ENCODE peak calls at places on chromosomes 7 and 10, in nine cellular contexts. One of them, this sample, is unnamed.

GRCh38 chr10:43218206-43218950 is 48.5 kb downstream of the RASGEF1A start:
- DNase-seq in neural crest cell: no peak
- DNase-seq in kidney glomerular epithelial cell: peak
- DNase-seq in EL: no peak
- DNase-seq in stimulated activated CD8-positive, alpha-beta memory T cell treated with anti-CD3 and anti-CD28 coated beads, Interleukin-2, amount 100 ng/mL, for 48 hours: no peak
- DNase-seq in OCI-LY7: no peak
- DNase-seq in fibroblast of lung: peak
- DNase-seq in CD8-positive, alpha-beta T cell: no peak
- DNase-seq in activated naive CD8-positive, alpha-beta T cell treated with anti-CD3 and anti-CD28 coated beads, Interleukin-2, amount 50 U/mL, for 24 hours: no peak
- DNase-seq in this sample: no peak

GRCh38 chr7:45196374-45196773 is 38.8 kb downstream of the RAMP3 start:
- DNase-seq in CD8-positive, alpha-beta T cell: no peak
- DNase-seq in kidney glomerular epithelial cell: no peak
- DNase-seq in activated naive CD8-positive, alpha-beta T cell treated with anti-CD3 and anti-CD28 coated beads, Interleukin-2, amount 50 U/mL, for 24 hours: peak
- DNase-seq in neural crest cell: no peak
- DNase-seq in stimulated activated CD8-positive, alpha-beta memory T cell treated with anti-CD3 and anti-CD28 coated beads, Interleukin-2, amount 100 ng/mL, for 48 hours: peak
- DNase-seq in OCI-LY7: no peak
- DNase-seq in fibroblast of lung: no peak
- DNase-seq in EL: no peak
- DNase-seq in this sample: no peak

GRCh38 chr7:120344276-120344675 is 71.3 kb downstream of the KCND2 start:
- DNase-seq in OCI-LY7: no peak
- DNase-seq in fibroblast of lung: no peak
- DNase-seq in stimulated activated CD8-positive, alpha-beta memory T cell treated with anti-CD3 and anti-CD28 coated beads, Interleukin-2, amount 100 ng/mL, for 48 hours: no peak
- DNase-seq in CD8-positive, alpha-beta T cell: no peak
- DNase-seq in kidney glomerular epithelial cell: no peak
- DNase-seq in neural crest cell: no peak
- DNase-seq in activated naive CD8-positive, alpha-beta T cell treated with anti-CD3 and anti-CD28 coated beads, Interleukin-2, amount 50 U/mL, for 24 hours: no peak
- DNase-seq in EL: no peak
- DNase-seq in this sample: no peak

GRCh38 chr10:63206997-63207952 is 74.1 kb downstream of the NRBF2 start:
- DNase-seq in OCI-LY7: peak
- DNase-seq in fibroblast of lung: peak
- DNase-seq in stimulated activated CD8-positive, alpha-beta memory T cell treated with anti-CD3 and anti-CD28 coated beads, Interleukin-2, amount 100 ng/mL, for 48 hours: no peak
- DNase-seq in CD8-positive, alpha-beta T cell: no peak
- DNase-seq in activated naive CD8-positive, alpha-beta T cell treated with anti-CD3 and anti-CD28 coated beads, Interleukin-2, amount 50 U/mL, for 24 hours: no peak
- DNase-seq in neural crest cell: no peak
- DNase-seq in kidney glomerular epithelial cell: no peak
- DNase-seq in EL: peak
- DNase-seq in this sample: no peak

GRCh38 chr10:49512121-49512809 is 26.7 kb downstream of the ERCC6 start:
- DNase-seq in stimulated activated CD8-positive, alpha-beta memory T cell treated with anti-CD3 and anti-CD28 coated beads, Interleukin-2, amount 100 ng/mL, for 48 hours: no peak
- DNase-seq in activated naive CD8-positive, alpha-beta T cell treated with anti-CD3 and anti-CD28 coated beads, Interleukin-2, amount 50 U/mL, for 24 hours: no peak
- DNase-seq in CD8-positive, alpha-beta T cell: no peak
- DNase-seq in neural crest cell: no peak
- DNase-seq in OCI-LY7: peak
- DNase-seq in EL: peak
- DNase-seq in fibroblast of lung: peak
- DNase-seq in kidney glomerular epithelial cell: peak
- DNase-seq in this sample: peak

GRCh38 chr10:55822096-55822495 is 539.0 kb downstream of the ZWINT start:
- DNase-seq in OCI-LY7: no peak
- DNase-seq in fibroblast of lung: no peak
- DNase-seq in stimulated activated CD8-positive, alpha-beta memory T cell treated with anti-CD3 and anti-CD28 coated beads, Interleukin-2, amount 100 ng/mL, for 48 hours: no peak
- DNase-seq in CD8-positive, alpha-beta T cell: no peak
- DNase-seq in EL: no peak
- DNase-seq in kidney glomerular epithelial cell: no peak
- DNase-seq in activated naive CD8-positive, alpha-beta T cell treated with anti-CD3 and anti-CD28 coated beads, Interleukin-2, amount 50 U/mL, for 24 hours: no peak
- DNase-seq in neural crest cell: no peak
- DNase-seq in this sample: no peak

GRCh38 chr10:12466701-12467100 is 117.4 kb downstream of the CAMK1D start:
- DNase-seq in stimulated activated CD8-positive, alpha-beta memory T cell treated with anti-CD3 and anti-CD28 coated beads, Interleukin-2, amount 100 ng/mL, for 48 hours: no peak
- DNase-seq in OCI-LY7: no peak
- DNase-seq in EL: no peak
- DNase-seq in activated naive CD8-positive, alpha-beta T cell treated with anti-CD3 and anti-CD28 coated beads, Interleukin-2, amount 50 U/mL, for 24 hours: no peak
- DNase-seq in kidney glomerular epithelial cell: peak
- DNase-seq in fibroblast of lung: peak
- DNase-seq in CD8-positive, alpha-beta T cell: no peak
- DNase-seq in neural crest cell: no peak
- DNase-seq in this sample: no peak

GRCh38 chr7:27600247-27600646 is 62.4 kb downstream of the HIBADH start:
- DNase-seq in activated naive CD8-positive, alpha-beta T cell treated with anti-CD3 and anti-CD28 coated beads, Interleukin-2, amount 50 U/mL, for 24 hours: no peak
- DNase-seq in stimulated activated CD8-positive, alpha-beta memory T cell treated with anti-CD3 and anti-CD28 coated beads, Interleukin-2, amount 100 ng/mL, for 48 hours: no peak
- DNase-seq in EL: no peak
- DNase-seq in fibroblast of lung: no peak
- DNase-seq in CD8-positive, alpha-beta T cell: no peak
- DNase-seq in OCI-LY7: no peak
- DNase-seq in neural crest cell: no peak
- DNase-seq in kidney glomerular epithelial cell: no peak
- DNase-seq in this sample: no peak

GRCh38 chr7:111855161-111855841 is 293.0 kb upstream of the IMMP2L start:
- DNase-seq in CD8-positive, alpha-beta T cell: no peak
- DNase-seq in neural crest cell: peak
- DNase-seq in EL: peak
- DNase-seq in stimulated activated CD8-positive, alpha-beta memory T cell treated with anti-CD3 and anti-CD28 coated beads, Interleukin-2, amount 100 ng/mL, for 48 hours: no peak
- DNase-seq in fibroblast of lung: peak
- DNase-seq in activated naive CD8-positive, alpha-beta T cell treated with anti-CD3 and anti-CD28 coated beads, Interleukin-2, amount 50 U/mL, for 24 hours: no peak
- DNase-seq in kidney glomerular epithelial cell: peak
- DNase-seq in OCI-LY7: peak
- DNase-seq in this sample: no peak

GRCh38 chr10:89799573-89799972 is 98.2 kb downstream of the KIF20B start:
- DNase-seq in OCI-LY7: no peak
- DNase-seq in fibroblast of lung: no peak
- DNase-seq in stimulated activated CD8-positive, alpha-beta memory T cell treated with anti-CD3 and anti-CD28 coated beads, Interleukin-2, amount 100 ng/mL, for 48 hours: no peak
- DNase-seq in kidney glomerular epithelial cell: no peak
- DNase-seq in CD8-positive, alpha-beta T cell: no peak
- DNase-seq in neural crest cell: no peak
- DNase-seq in EL: no peak
- DNase-seq in activated naive CD8-positive, alpha-beta T cell treated with anti-CD3 and anti-CD28 coated beads, Interleukin-2, amount 50 U/mL, for 24 hours: no peak
- DNase-seq in this sample: no peak

GRCh38 chr10:113436836-113437235 is 116.0 kb upstream of the HABP2 start:
- DNase-seq in CD8-positive, alpha-beta T cell: no peak
- DNase-seq in OCI-LY7: no peak
- DNase-seq in fibroblast of lung: no peak
- DNase-seq in EL: no peak
- DNase-seq in activated naive CD8-positive, alpha-beta T cell treated with anti-CD3 and anti-CD28 coated beads, Interleukin-2, amount 50 U/mL, for 24 hours: no peak
- DNase-seq in kidney glomerular epithelial cell: no peak
- DNase-seq in neural crest cell: no peak
- DNase-seq in stimulated activated CD8-positive, alpha-beta memory T cell treated with anti-CD3 and anti-CD28 coated beads, Interleukin-2, amount 100 ng/mL, for 48 hours: no peak
- DNase-seq in this sample: no peak

GRCh38 chr10:29878492-29878891 is 180.9 kb downstream of the JCAD start:
- DNase-seq in fibroblast of lung: no peak
- DNase-seq in stimulated activated CD8-positive, alpha-beta memory T cell treated with anti-CD3 and anti-CD28 coated beads, Interleukin-2, amount 100 ng/mL, for 48 hours: no peak
- DNase-seq in kidney glomerular epithelial cell: no peak
- DNase-seq in neural crest cell: no peak
- DNase-seq in activated naive CD8-positive, alpha-beta T cell treated with anti-CD3 and anti-CD28 coated beads, Interleukin-2, amount 50 U/mL, for 24 hours: no peak
- DNase-seq in EL: no peak
- DNase-seq in CD8-positive, alpha-beta T cell: no peak
- DNase-seq in OCI-LY7: no peak
- DNase-seq in this sample: no peak

GRCh38 chr7:75644599-75644998 is 94.1 kb downstream of the HIP1 start:
- DNase-seq in CD8-positive, alpha-beta T cell: no peak
- DNase-seq in stimulated activated CD8-positive, alpha-beta memory T cell treated with anti-CD3 and anti-CD28 coated beads, Interleukin-2, amount 100 ng/mL, for 48 hours: no peak
- DNase-seq in activated naive CD8-positive, alpha-beta T cell treated with anti-CD3 and anti-CD28 coated beads, Interleukin-2, amount 50 U/mL, for 24 hours: no peak
- DNase-seq in fibroblast of lung: no peak
- DNase-seq in kidney glomerular epithelial cell: no peak
- DNase-seq in OCI-LY7: no peak
- DNase-seq in EL: no peak
- DNase-seq in neural crest cell: no peak
- DNase-seq in this sample: no peak

GRCh38 chr10:66671562-66671961 is 254.3 kb upstream of the LRRTM3 start:
- DNase-seq in CD8-positive, alpha-beta T cell: no peak
- DNase-seq in stimulated activated CD8-positive, alpha-beta memory T cell treated with anti-CD3 and anti-CD28 coated beads, Interleukin-2, amount 100 ng/mL, for 48 hours: no peak
- DNase-seq in activated naive CD8-positive, alpha-beta T cell treated with anti-CD3 and anti-CD28 coated beads, Interleukin-2, amount 50 U/mL, for 24 hours: no peak
- DNase-seq in kidney glomerular epithelial cell: no peak
- DNase-seq in neural crest cell: no peak
- DNase-seq in EL: no peak
- DNase-seq in fibroblast of lung: no peak
- DNase-seq in OCI-LY7: no peak
- DNase-seq in this sample: no peak

GRCh38 chr10:10551595-10551994 is 466.1 kb upstream of the CELF2 start:
- DNase-seq in CD8-positive, alpha-beta T cell: no peak
- DNase-seq in fibroblast of lung: no peak
- DNase-seq in stimulated activated CD8-positive, alpha-beta memory T cell treated with anti-CD3 and anti-CD28 coated beads, Interleukin-2, amount 100 ng/mL, for 48 hours: no peak
- DNase-seq in activated naive CD8-positive, alpha-beta T cell treated with anti-CD3 and anti-CD28 coated beads, Interleukin-2, amount 50 U/mL, for 24 hours: no peak
- DNase-seq in neural crest cell: no peak
- DNase-seq in EL: no peak
- DNase-seq in OCI-LY7: no peak
- DNase-seq in kidney glomerular epithelial cell: no peak
- DNase-seq in this sample: no peak

GRCh38 chr10:689433-690226 is at the start of gene DIP2C:
- DNase-seq in stimulated activated CD8-positive, alpha-beta memory T cell treated with anti-CD3 and anti-CD28 coated beads, Interleukin-2, amount 100 ng/mL, for 48 hours: no peak
- DNase-seq in neural crest cell: peak
- DNase-seq in activated naive CD8-positive, alpha-beta T cell treated with anti-CD3 and anti-CD28 coated beads, Interleukin-2, amount 50 U/mL, for 24 hours: no peak
- DNase-seq in EL: peak
- DNase-seq in kidney glomerular epithelial cell: peak
- DNase-seq in fibroblast of lung: peak
- DNase-seq in OCI-LY7: no peak
- DNase-seq in CD8-positive, alpha-beta T cell: no peak
- DNase-seq in this sample: no peak

GRCh38 chr10:127619550-127619949 is 70.4 kb downstream of the NPS start:
- DNase-seq in neural crest cell: no peak
- DNase-seq in CD8-positive, alpha-beta T cell: no peak
- DNase-seq in fibroblast of lung: no peak
- DNase-seq in EL: no peak
- DNase-seq in activated naive CD8-positive, alpha-beta T cell treated with anti-CD3 and anti-CD28 coated beads, Interleukin-2, amount 50 U/mL, for 24 hours: no peak
- DNase-seq in kidney glomerular epithelial cell: no peak
- DNase-seq in stimulated activated CD8-positive, alpha-beta memory T cell treated with anti-CD3 and anti-CD28 coated beads, Interleukin-2, amount 100 ng/mL, for 48 hours: no peak
- DNase-seq in OCI-LY7: no peak
- DNase-seq in this sample: no peak

GRCh38 chr10:32210306-32211045 is 136.5 kb downstream of the EPC1 start:
- DNase-seq in stimulated activated CD8-positive, alpha-beta memory T cell treated with anti-CD3 and anti-CD28 coated beads, Interleukin-2, amount 100 ng/mL, for 48 hours: peak
- DNase-seq in neural crest cell: no peak
- DNase-seq in CD8-positive, alpha-beta T cell: no peak
- DNase-seq in fibroblast of lung: peak
- DNase-seq in kidney glomerular epithelial cell: peak
- DNase-seq in OCI-LY7: peak
- DNase-seq in EL: peak
- DNase-seq in activated naive CD8-positive, alpha-beta T cell treated with anti-CD3 and anti-CD28 coated beads, Interleukin-2, amount 50 U/mL, for 24 hours: peak
- DNase-seq in this sample: no peak

GRCh38 chr10:132245056-132245455 is 58.3 kb downstream of the DPYSL4 start:
- DNase-seq in EL: no peak
- DNase-seq in CD8-positive, alpha-beta T cell: no peak
- DNase-seq in activated naive CD8-positive, alpha-beta T cell treated with anti-CD3 and anti-CD28 coated beads, Interleukin-2, amount 50 U/mL, for 24 hours: no peak
- DNase-seq in neural crest cell: no peak
- DNase-seq in OCI-LY7: no peak
- DNase-seq in kidney glomerular epithelial cell: no peak
- DNase-seq in fibroblast of lung: peak
- DNase-seq in stimulated activated CD8-positive, alpha-beta memory T cell treated with anti-CD3 and anti-CD28 coated beads, Interleukin-2, amount 100 ng/mL, for 48 hours: no peak
- DNase-seq in this sample: no peak

GRCh38 chr7:23349484-23350157 is 50.5 kb downstream of the MALSU1 start:
- DNase-seq in kidney glomerular epithelial cell: peak
- DNase-seq in OCI-LY7: no peak
- DNase-seq in stimulated activated CD8-positive, alpha-beta memory T cell treated with anti-CD3 and anti-CD28 coated beads, Interleukin-2, amount 100 ng/mL, for 48 hours: no peak
- DNase-seq in activated naive CD8-positive, alpha-beta T cell treated with anti-CD3 and anti-CD28 coated beads, Interleukin-2, amount 50 U/mL, for 24 hours: no peak
- DNase-seq in CD8-positive, alpha-beta T cell: no peak
- DNase-seq in fibroblast of lung: peak
- DNase-seq in neural crest cell: no peak
- DNase-seq in EL: peak
- DNase-seq in this sample: no peak

GRCh38 chr10:1894912-1895311 is 157.6 kb upstream of the ADARB2 start:
- DNase-seq in neural crest cell: no peak
- DNase-seq in EL: no peak
- DNase-seq in OCI-LY7: no peak
- DNase-seq in kidney glomerular epithelial cell: no peak
- DNase-seq in stimulated activated CD8-positive, alpha-beta memory T cell treated with anti-CD3 and anti-CD28 coated beads, Interleukin-2, amount 100 ng/mL, for 48 hours: no peak
- DNase-seq in CD8-positive, alpha-beta T cell: no peak
- DNase-seq in activated naive CD8-positive, alpha-beta T cell treated with anti-CD3 and anti-CD28 coated beads, Interleukin-2, amount 50 U/mL, for 24 hours: no peak
- DNase-seq in fibroblast of lung: no peak
- DNase-seq in this sample: no peak

GRCh38 chr7:2321020-2321419 is 6.8 kb upstream of the SNX8 start:
- DNase-seq in OCI-LY7: no peak
- DNase-seq in stimulated activated CD8-positive, alpha-beta memory T cell treated with anti-CD3 and anti-CD28 coated beads, Interleukin-2, amount 100 ng/mL, for 48 hours: no peak
- DNase-seq in neural crest cell: no peak
- DNase-seq in EL: no peak
- DNase-seq in CD8-positive, alpha-beta T cell: no peak
- DNase-seq in activated naive CD8-positive, alpha-beta T cell treated with anti-CD3 and anti-CD28 coated beads, Interleukin-2, amount 50 U/mL, for 24 hours: no peak
- DNase-seq in kidney glomerular epithelial cell: peak
- DNase-seq in fibroblast of lung: peak
- DNase-seq in this sample: no peak

GRCh38 chr7:88300401-88300800 is 6.3 kb downstream of the STEAP4 start:
- DNase-seq in kidney glomerular epithelial cell: no peak
- DNase-seq in fibroblast of lung: peak
- DNase-seq in EL: no peak
- DNase-seq in activated naive CD8-positive, alpha-beta T cell treated with anti-CD3 and anti-CD28 coated beads, Interleukin-2, amount 50 U/mL, for 24 hours: no peak
- DNase-seq in CD8-positive, alpha-beta T cell: no peak
- DNase-seq in stimulated activated CD8-positive, alpha-beta memory T cell treated with anti-CD3 and anti-CD28 coated beads, Interleukin-2, amount 100 ng/mL, for 48 hours: no peak
- DNase-seq in neural crest cell: no peak
- DNase-seq in OCI-LY7: no peak
- DNase-seq in this sample: no peak

GRCh38 chr10:97138174-97138573 is 47.6 kb downstream of the SLIT1 start:
- DNase-seq in activated naive CD8-positive, alpha-beta T cell treated with anti-CD3 and anti-CD28 coated beads, Interleukin-2, amount 50 U/mL, for 24 hours: no peak
- DNase-seq in CD8-positive, alpha-beta T cell: no peak
- DNase-seq in EL: no peak
- DNase-seq in OCI-LY7: peak
- DNase-seq in kidney glomerular epithelial cell: no peak
- DNase-seq in fibroblast of lung: no peak
- DNase-seq in neural crest cell: no peak
- DNase-seq in stimulated activated CD8-positive, alpha-beta memory T cell treated with anti-CD3 and anti-CD28 coated beads, Interleukin-2, amount 100 ng/mL, for 48 hours: no peak
- DNase-seq in this sample: no peak

GRCh38 chr10:30420774-30421173 is 13.2 kb upstream of the MAP3K8 start:
- DNase-seq in CD8-positive, alpha-beta T cell: no peak
- DNase-seq in OCI-LY7: no peak
- DNase-seq in activated naive CD8-positive, alpha-beta T cell treated with anti-CD3 and anti-CD28 coated beads, Interleukin-2, amount 50 U/mL, for 24 hours: no peak
- DNase-seq in stimulated activated CD8-positive, alpha-beta memory T cell treated with anti-CD3 and anti-CD28 coated beads, Interleukin-2, amount 100 ng/mL, for 48 hours: no peak
- DNase-seq in kidney glomerular epithelial cell: no peak
- DNase-seq in fibroblast of lung: no peak
- DNase-seq in EL: no peak
- DNase-seq in neural crest cell: no peak
- DNase-seq in this sample: no peak

GRCh38 chr10:14556285-14556956 is 218.3 kb downstream of the FAM107B start:
- DNase-seq in stimulated activated CD8-positive, alpha-beta memory T cell treated with anti-CD3 and anti-CD28 coated beads, Interleukin-2, amount 100 ng/mL, for 48 hours: no peak
- DNase-seq in fibroblast of lung: peak
- DNase-seq in OCI-LY7: peak
- DNase-seq in EL: no peak
- DNase-seq in activated naive CD8-positive, alpha-beta T cell treated with anti-CD3 and anti-CD28 coated beads, Interleukin-2, amount 50 U/mL, for 24 hours: no peak
- DNase-seq in CD8-positive, alpha-beta T cell: no peak
- DNase-seq in neural crest cell: no peak
- DNase-seq in kidney glomerular epithelial cell: no peak
- DNase-seq in this sample: peak

GRCh38 chr10:78602201-78602917 is 466.4 kb upstream of the ZMIZ1 start:
- DNase-seq in EL: no peak
- DNase-seq in CD8-positive, alpha-beta T cell: no peak
- DNase-seq in kidney glomerular epithelial cell: no peak
- DNase-seq in activated naive CD8-positive, alpha-beta T cell treated with anti-CD3 and anti-CD28 coated beads, Interleukin-2, amount 50 U/mL, for 24 hours: peak
- DNase-seq in fibroblast of lung: peak
- DNase-seq in stimulated activated CD8-positive, alpha-beta memory T cell treated with anti-CD3 and anti-CD28 coated beads, Interleukin-2, amount 100 ng/mL, for 48 hours: peak
- DNase-seq in neural crest cell: no peak
- DNase-seq in OCI-LY7: no peak
- DNase-seq in this sample: no peak

GRCh38 chr7:101943889-101944605 is 126.6 kb downstream of the CUX1 start:
- DNase-seq in EL: no peak
- DNase-seq in OCI-LY7: no peak
- DNase-seq in neural crest cell: no peak
- DNase-seq in CD8-positive, alpha-beta T cell: no peak
- DNase-seq in fibroblast of lung: no peak
- DNase-seq in kidney glomerular epithelial cell: no peak
- DNase-seq in stimulated activated CD8-positive, alpha-beta memory T cell treated with anti-CD3 and anti-CD28 coated beads, Interleukin-2, amount 100 ng/mL, for 48 hours: no peak
- DNase-seq in activated naive CD8-positive, alpha-beta T cell treated with anti-CD3 and anti-CD28 coated beads, Interleukin-2, amount 50 U/mL, for 24 hours: no peak
- DNase-seq in this sample: no peak

GRCh38 chr7:36314491-36314890 is 75.2 kb upstream of the ANLN start:
- DNase-seq in activated naive CD8-positive, alpha-beta T cell treated with anti-CD3 and anti-CD28 coated beads, Interleukin-2, amount 50 U/mL, for 24 hours: no peak
- DNase-seq in fibroblast of lung: no peak
- DNase-seq in neural crest cell: no peak
- DNase-seq in CD8-positive, alpha-beta T cell: no peak
- DNase-seq in stimulated activated CD8-positive, alpha-beta memory T cell treated with anti-CD3 and anti-CD28 coated beads, Interleukin-2, amount 100 ng/mL, for 48 hours: no peak
- DNase-seq in EL: no peak
- DNase-seq in kidney glomerular epithelial cell: no peak
- DNase-seq in OCI-LY7: no peak
- DNase-seq in this sample: no peak

GRCh38 chr7:151745090-151745638 is 131.8 kb downstream of the PRKAG2 start:
- DNase-seq in neural crest cell: no peak
- DNase-seq in stimulated activated CD8-positive, alpha-beta memory T cell treated with anti-CD3 and anti-CD28 coated beads, Interleukin-2, amount 100 ng/mL, for 48 hours: peak
- DNase-seq in CD8-positive, alpha-beta T cell: no peak
- DNase-seq in fibroblast of lung: peak
- DNase-seq in activated naive CD8-positive, alpha-beta T cell treated with anti-CD3 and anti-CD28 coated beads, Interleukin-2, amount 50 U/mL, for 24 hours: peak
- DNase-seq in EL: peak
- DNase-seq in OCI-LY7: no peak
- DNase-seq in kidney glomerular epithelial cell: peak
- DNase-seq in this sample: no peak

GRCh38 chr7:98968621-98969020 is 90.3 kb downstream of the TRRAP start:
- DNase-seq in fibroblast of lung: no peak
- DNase-seq in OCI-LY7: no peak
- DNase-seq in neural crest cell: no peak
- DNase-seq in stimulated activated CD8-positive, alpha-beta memory T cell treated with anti-CD3 and anti-CD28 coated beads, Interleukin-2, amount 100 ng/mL, for 48 hours: no peak
- DNase-seq in CD8-positive, alpha-beta T cell: no peak
- DNase-seq in activated naive CD8-positive, alpha-beta T cell treated with anti-CD3 and anti-CD28 coated beads, Interleukin-2, amount 50 U/mL, for 24 hours: no peak
- DNase-seq in EL: no peak
- DNase-seq in kidney glomerular epithelial cell: no peak
- DNase-seq in this sample: no peak

This sample was measured in central memory CD4-positive, alpha-beta T cell.